ENCODE peak calls at places on chromosome 9, in four cellular contexts. One of them, this sample, is unnamed.

GRCh38 chr9:107397076-107398049 is 92.2 kb downstream of the KLF4 start:
- DNase-seq in fibroblast of lung: peak
- DNase-seq in esophagus squamous epithelium: no peak
- DNase-seq in dorsolateral prefrontal cortex: no peak
- DNase-seq in this sample: peak

GRCh38 chr9:68749135-68749534 is 44.1 kb downstream of the PIP5K1B start:
- DNase-seq in fibroblast of lung: no peak
- DNase-seq in dorsolateral prefrontal cortex: no peak
- DNase-seq in esophagus squamous epithelium: no peak
- DNase-seq in this sample: no peak

GRCh38 chr9:21782207-21782606 is 20.2 kb upstream of the MTAP start:
- DNase-seq in esophagus squamous epithelium: no peak
- DNase-seq in dorsolateral prefrontal cortex: no peak
- DNase-seq in fibroblast of lung: no peak
- DNase-seq in this sample: no peak

GRCh38 chr9:92294297-92294676 is 790 bp upstream of the IARS1 start:
- DNase-seq in fibroblast of lung: peak
- DNase-seq in esophagus squamous epithelium: no peak
- DNase-seq in dorsolateral prefrontal cortex: peak
- DNase-seq in this sample: peak

GRCh38 chr9:121455527-121456239 is 44.0 kb downstream of the GGTA1 start:
- DNase-seq in dorsolateral prefrontal cortex: no peak
- DNase-seq in esophagus squamous epithelium: no peak
- DNase-seq in fibroblast of lung: no peak
- DNase-seq in this sample: no peak

GRCh38 chr9:93116049-93116961 is 17.7 kb downstream of the NINJ1 start:
- DNase-seq in esophagus squamous epithelium: no peak
- DNase-seq in dorsolateral prefrontal cortex: no peak
- DNase-seq in fibroblast of lung: peak
- DNase-seq in this sample: peak

GRCh38 chr9:86534572-86535258 is 180.5 kb upstream of the TUT7 start:
- DNase-seq in dorsolateral prefrontal cortex: no peak
- DNase-seq in fibroblast of lung: peak
- DNase-seq in esophagus squamous epithelium: no peak
- DNase-seq in this sample: peak

GRCh38 chr9:133655701-133656100 is 19.5 kb downstream of the DBH start:
- DNase-seq in dorsolateral prefrontal cortex: no peak
- DNase-seq in esophagus squamous epithelium: no peak
- DNase-seq in fibroblast of lung: no peak
- DNase-seq in this sample: no peak

GRCh38 chr9:27118916-27119315 is 9.9 kb downstream of the TEK start:
- DNase-seq in esophagus squamous epithelium: no peak
- DNase-seq in fibroblast of lung: peak
- DNase-seq in dorsolateral prefrontal cortex: no peak
- DNase-seq in this sample: peak

GRCh38 chr9:79512251-79512650 is 59.5 kb upstream of the TLE4 start:
- DNase-seq in esophagus squamous epithelium: no peak
- DNase-seq in dorsolateral prefrontal cortex: no peak
- DNase-seq in fibroblast of lung: no peak
- DNase-seq in this sample: no peak

GRCh38 chr9:127566351-127567001 is 45.6 kb upstream of the STXBP1 start:
- DNase-seq in fibroblast of lung: no peak
- DNase-seq in esophagus squamous epithelium: no peak
- DNase-seq in dorsolateral prefrontal cortex: no peak
- DNase-seq in this sample: no peak

GRCh38 chr9:112747094-112747493 is 3.5 kb upstream of the SNX30 start:
- DNase-seq in dorsolateral prefrontal cortex: peak
- DNase-seq in esophagus squamous epithelium: no peak
- DNase-seq in fibroblast of lung: no peak
- DNase-seq in this sample: no peak

GRCh38 chr9:115034801-115035200 is 83.2 kb downstream of the TNC start:
- DNase-seq in esophagus squamous epithelium: no peak
- DNase-seq in dorsolateral prefrontal cortex: no peak
- DNase-seq in fibroblast of lung: peak
- DNase-seq in this sample: peak

GRCh38 chr9:128820665-128821583 is 2.6 kb downstream of the ENDOG start:
- DNase-seq in fibroblast of lung: no peak
- DNase-seq in dorsolateral prefrontal cortex: no peak
- DNase-seq in esophagus squamous epithelium: no peak
- DNase-seq in this sample: no peak

GRCh38 chr9:98575379-98576346 is 133.1 kb downstream of the GABBR2 start:
- DNase-seq in dorsolateral prefrontal cortex: peak
- DNase-seq in fibroblast of lung: peak
- DNase-seq in esophagus squamous epithelium: no peak
- DNase-seq in this sample: peak

GRCh38 chr9:120574473-120574872 is 5.5 kb downstream of the CDK5RAP2 start:
- DNase-seq in fibroblast of lung: no peak
- DNase-seq in esophagus squamous epithelium: no peak
- DNase-seq in dorsolateral prefrontal cortex: no peak
- DNase-seq in this sample: no peak

GRCh38 chr9:133948138-133948537 is 44.0 kb downstream of the VAV2 start:
- DNase-seq in fibroblast of lung: no peak
- DNase-seq in dorsolateral prefrontal cortex: no peak
- DNase-seq in esophagus squamous epithelium: no peak
- DNase-seq in this sample: no peak

GRCh38 chr9:136081826-136082495 is 13.1 kb downstream of the NACC2 start:
- DNase-seq in esophagus squamous epithelium: no peak
- DNase-seq in fibroblast of lung: no peak
- DNase-seq in dorsolateral prefrontal cortex: no peak
- DNase-seq in this sample: no peak

GRCh38 chr9:109972026-109973005 is 192.3 kb downstream of the PALM2AKAP2 start:
- DNase-seq in dorsolateral prefrontal cortex: peak
- DNase-seq in fibroblast of lung: no peak
- DNase-seq in esophagus squamous epithelium: no peak
- DNase-seq in this sample: no peak

GRCh38 chr9:130184983-130185382 is 12.8 kb downstream of the NCS1 start:
- DNase-seq in esophagus squamous epithelium: no peak
- DNase-seq in dorsolateral prefrontal cortex: no peak
- DNase-seq in fibroblast of lung: no peak
- DNase-seq in this sample: no peak

GRCh38 chr9:116181853-116182610 is 28.4 kb downstream of the PAPPA start:
- DNase-seq in esophagus squamous epithelium: no peak
- DNase-seq in dorsolateral prefrontal cortex: no peak
- DNase-seq in fibroblast of lung: no peak
- DNase-seq in this sample: peak

GRCh38 chr9:20236676-20237075 is 385.6 kb downstream of the MLLT3 start:
- DNase-seq in dorsolateral prefrontal cortex: no peak
- DNase-seq in esophagus squamous epithelium: no peak
- DNase-seq in fibroblast of lung: no peak
- DNase-seq in this sample: no peak

GRCh38 chr9:124222918-124223720 is 34.6 kb upstream of the NEK6 start:
- DNase-seq in esophagus squamous epithelium: no peak
- DNase-seq in fibroblast of lung: peak
- DNase-seq in dorsolateral prefrontal cortex: peak
- DNase-seq in this sample: peak

GRCh38 chr9:109213300-109214121 is 46.5 kb upstream of the FRRS1L start:
- DNase-seq in fibroblast of lung: no peak
- DNase-seq in dorsolateral prefrontal cortex: no peak
- DNase-seq in esophagus squamous epithelium: no peak
- DNase-seq in this sample: no peak

GRCh38 chr9:69443178-69443577 is 118.2 kb downstream of the ENTREP1 start:
- DNase-seq in esophagus squamous epithelium: no peak
- DNase-seq in dorsolateral prefrontal cortex: no peak
- DNase-seq in fibroblast of lung: no peak
- DNase-seq in this sample: no peak

GRCh38 chr9:75483636-75484035 is 395.3 kb downstream of the OSTF1 start:
- DNase-seq in fibroblast of lung: peak
- DNase-seq in dorsolateral prefrontal cortex: no peak
- DNase-seq in esophagus squamous epithelium: no peak
- DNase-seq in this sample: no peak

GRCh38 chr9:18905033-18905882 is 127.8 kb downstream of the SAXO1 start:
- DNase-seq in dorsolateral prefrontal cortex: no peak
- DNase-seq in esophagus squamous epithelium: no peak
- DNase-seq in fibroblast of lung: peak
- DNase-seq in this sample: peak

GRCh38 chr9:76415731-76416130 is 21.5 kb upstream of the RFK start:
- DNase-seq in dorsolateral prefrontal cortex: no peak
- DNase-seq in fibroblast of lung: peak
- DNase-seq in esophagus squamous epithelium: no peak
- DNase-seq in this sample: peak

GRCh38 chr9:112864413-112864812 is 26.3 kb downstream of the SLC46A2 start:
- DNase-seq in esophagus squamous epithelium: no peak
- DNase-seq in dorsolateral prefrontal cortex: no peak
- DNase-seq in fibroblast of lung: no peak
- DNase-seq in this sample: no peak

GRCh38 chr9:105864248-105864898 is 170.0 kb downstream of the TMEM38B start:
- DNase-seq in fibroblast of lung: no peak
- DNase-seq in esophagus squamous epithelium: no peak
- DNase-seq in dorsolateral prefrontal cortex: no peak
- DNase-seq in this sample: no peak

GRCh38 chr9:121737481-121737931 is 86.1 kb downstream of the DAB2IP start:
- DNase-seq in fibroblast of lung: no peak
- DNase-seq in esophagus squamous epithelium: no peak
- DNase-seq in dorsolateral prefrontal cortex: no peak
- DNase-seq in this sample: no peak

GRCh38 chr9:33418090-33418489 is 15.7 kb upstream of the AQP7 start:
- DNase-seq in fibroblast of lung: no peak
- DNase-seq in dorsolateral prefrontal cortex: no peak
- DNase-seq in esophagus squamous epithelium: no peak
- DNase-seq in this sample: no peak

GRCh38 chr9:33419904-33420303 is 17.5 kb upstream of the AQP7 start:
- DNase-seq in dorsolateral prefrontal cortex: no peak
- DNase-seq in fibroblast of lung: no peak
- DNase-seq in esophagus squamous epithelium: no peak
- DNase-seq in this sample: no peak

GRCh38 chr9:33415152-33416038 is 13.0 kb upstream of the AQP7 start:
- DNase-seq in esophagus squamous epithelium: no peak
- DNase-seq in fibroblast of lung: peak
- DNase-seq in dorsolateral prefrontal cortex: peak
- DNase-seq in this sample: peak

GRCh38 chr9:33414263-33414662 is 11.9 kb upstream of the AQP7 start:
- DNase-seq in dorsolateral prefrontal cortex: no peak
- DNase-seq in esophagus squamous epithelium: no peak
- DNase-seq in fibroblast of lung: no peak
- DNase-seq in this sample: no peak

DNA sequence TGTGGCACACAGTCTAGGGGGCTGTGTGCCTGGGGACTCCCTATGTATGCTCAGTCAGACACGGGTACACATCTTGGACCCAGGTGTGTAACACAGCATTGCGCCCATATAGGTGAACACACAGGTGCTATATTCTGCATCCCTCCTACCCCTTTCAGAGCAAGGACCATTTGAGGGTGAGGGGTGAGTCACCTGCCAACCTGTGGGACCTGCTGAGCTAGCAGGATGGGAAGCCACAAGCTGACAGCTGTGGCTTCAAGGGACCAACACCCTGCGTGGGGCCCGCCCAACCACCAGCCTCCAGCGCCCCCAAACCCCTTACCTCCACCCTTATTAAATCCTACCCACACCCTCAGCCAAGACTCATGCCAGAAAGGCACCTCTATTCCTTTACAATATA is 14.6 kb upstream of the AQP7 start:
- DNase-seq in dorsolateral prefrontal cortex: no peak
- DNase-seq in esophagus squamous epithelium: no peak
- DNase-seq in fibroblast of lung: no peak
- DNase-seq in this sample: no peak
- TF ChIP-seq CTCF in dorsolateral prefrontal cortex: no peak
- TF ChIP-seq CTCF in esophagus squamous epithelium: no peak
- TF ChIP-seq CTCF in fibroblast of lung: no peak
- TF ChIP-seq CTCF in this sample: no peak

GRCh38 chr9:71857159-71857558 is 53.8 kb downstream of the ABHD17B start:
- DNase-seq in dorsolateral prefrontal cortex: no peak
- DNase-seq in esophagus squamous epithelium: no peak
- DNase-seq in fibroblast of lung: no peak
- DNase-seq in this sample: no peak
- H3K4me3 ChIP-seq in dorsolateral prefrontal cortex: no peak
- H3K4me3 ChIP-seq in esophagus squamous epithelium: no peak
- H3K4me3 ChIP-seq in fibroblast of lung: no peak
- H3K4me3 ChIP-seq in this sample: no peak

GRCh38 chr9:91192785-91193657 is 168.7 kb downstream of the AUH start:
- DNase-seq in dorsolateral prefrontal cortex: peak
- DNase-seq in fibroblast of lung: peak
- DNase-seq in esophagus squamous epithelium: no peak
- DNase-seq in this sample: peak
- TF ChIP-seq CTCF in dorsolateral prefrontal cortex: peak
- TF ChIP-seq CTCF in fibroblast of lung: no peak
- TF ChIP-seq CTCF in esophagus squamous epithelium: no peak
- TF ChIP-seq CTCF in this sample: peak

GRCh38 chr9:101448680-101449070 is 13.1 kb upstream of the ALDOB start:
- DNase-seq in fibroblast of lung: no peak
- DNase-seq in dorsolateral prefrontal cortex: no peak
- DNase-seq in esophagus squamous epithelium: no peak
- DNase-seq in this sample: no peak
- H3K4me3 ChIP-seq in fibroblast of lung: no peak
- H3K4me3 ChIP-seq in dorsolateral prefrontal cortex: peak
- H3K4me3 ChIP-seq in esophagus squamous epithelium: no peak
- H3K4me3 ChIP-seq in this sample: no peak

DNA sequence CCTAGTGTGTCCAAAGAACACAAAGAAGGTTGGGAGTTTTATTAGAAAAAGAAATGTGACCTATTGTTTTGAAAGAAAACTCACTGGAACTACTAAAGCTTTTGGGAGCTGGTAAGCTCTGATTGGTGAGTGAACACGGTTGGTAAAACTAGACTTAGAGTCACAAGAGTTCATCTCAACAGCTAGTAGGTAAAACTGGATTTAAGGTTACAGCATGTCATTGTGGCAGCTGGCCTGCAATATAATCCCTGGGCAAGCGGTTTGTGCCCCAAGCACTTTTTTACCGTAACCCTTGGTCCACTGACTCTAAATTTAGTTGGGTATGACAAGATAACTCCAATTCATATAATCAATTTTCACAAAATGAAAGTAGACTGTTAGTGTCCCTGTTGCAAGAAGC is 47.4 kb downstream of the UBAP2 start:
- DNase-seq in esophagus squamous epithelium: no peak
- DNase-seq in dorsolateral prefrontal cortex: no peak
- DNase-seq in fibroblast of lung: no peak
- DNase-seq in this sample: no peak
- TF ChIP-seq CTCF in esophagus squamous epithelium: no peak
- TF ChIP-seq CTCF in dorsolateral prefrontal cortex: no peak
- TF ChIP-seq CTCF in fibroblast of lung: no peak
- TF ChIP-seq CTCF in this sample: no peak

GRCh38 chr9:125747053-125747764 is at the start of gene PBX3:
- DNase-seq in dorsolateral prefrontal cortex: no peak
- DNase-seq in fibroblast of lung: peak
- DNase-seq in esophagus squamous epithelium: no peak
- DNase-seq in this sample: peak
- H3K4me3 ChIP-seq in dorsolateral prefrontal cortex: peak
- H3K4me3 ChIP-seq in fibroblast of lung: peak
- H3K4me3 ChIP-seq in esophagus squamous epithelium: peak
- H3K4me3 ChIP-seq in this sample: peak